ENCODE peak calls at places on chromosomes 12 and 14, in nine cellular contexts. One of them, this sample, is unnamed.

GRCh38 chr12:62698701-62699101 is 232.1 kb downstream of the MON2 start:
- DNase-seq in HS-27A: no peak
- DNase-seq in naive thymus-derived CD8-positive, alpha-beta T cell: no peak
- DNase-seq in germinal center: no peak
- DNase-seq in thoracic aorta: no peak
- DNase-seq in NCI-H1417: no peak
- DNase-seq in D341Med: no peak
- DNase-seq in A549: no peak
- DNase-seq in AG09319: no peak
- DNase-seq in this sample: no peak

GRCh38 chr12:24901975-24902461 is 46.9 kb downstream of the BCAT1 start:
- DNase-seq in HS-27A: no peak
- DNase-seq in D341Med: no peak
- DNase-seq in germinal center: peak
- DNase-seq in A549: no peak
- DNase-seq in NCI-H1417: no peak
- DNase-seq in naive thymus-derived CD8-positive, alpha-beta T cell: no peak
- DNase-seq in AG09319: no peak
- DNase-seq in thoracic aorta: no peak
- DNase-seq in this sample: no peak

GRCh38 chr12:123114305-123115083 is 36.4 kb downstream of the PITPNM2 start:
- DNase-seq in naive thymus-derived CD8-positive, alpha-beta T cell: no peak
- DNase-seq in HS-27A: no peak
- DNase-seq in NCI-H1417: no peak
- DNase-seq in D341Med: no peak
- DNase-seq in A549: no peak
- DNase-seq in germinal center: no peak
- DNase-seq in AG09319: no peak
- DNase-seq in thoracic aorta: no peak
- DNase-seq in this sample: no peak

GRCh38 chr12:116609715-116610114 is 50.5 kb downstream of the MAP1LC3B2 start:
- DNase-seq in HS-27A: no peak
- DNase-seq in naive thymus-derived CD8-positive, alpha-beta T cell: no peak
- DNase-seq in germinal center: no peak
- DNase-seq in A549: no peak
- DNase-seq in AG09319: no peak
- DNase-seq in thoracic aorta: no peak
- DNase-seq in NCI-H1417: no peak
- DNase-seq in D341Med: no peak
- DNase-seq in this sample: no peak

GRCh38 chr12:69566603-69567002 is 18.7 kb upstream of the CCT2 start:
- DNase-seq in D341Med: no peak
- DNase-seq in AG09319: no peak
- DNase-seq in NCI-H1417: no peak
- DNase-seq in HS-27A: no peak
- DNase-seq in germinal center: no peak
- DNase-seq in A549: no peak
- DNase-seq in thoracic aorta: no peak
- DNase-seq in naive thymus-derived CD8-positive, alpha-beta T cell: no peak
- DNase-seq in this sample: no peak

GRCh38 chr12:85527192-85527591 is 247.2 kb downstream of the ALX1 start:
- DNase-seq in germinal center: no peak
- DNase-seq in HS-27A: no peak
- DNase-seq in NCI-H1417: no peak
- DNase-seq in D341Med: no peak
- DNase-seq in AG09319: no peak
- DNase-seq in A549: no peak
- DNase-seq in thoracic aorta: no peak
- DNase-seq in naive thymus-derived CD8-positive, alpha-beta T cell: no peak
- DNase-seq in this sample: no peak

GRCh38 chr12:64181504-64182291 is 40.4 kb downstream of the KICS2 start:
- DNase-seq in germinal center: no peak
- DNase-seq in AG09319: peak
- DNase-seq in naive thymus-derived CD8-positive, alpha-beta T cell: no peak
- DNase-seq in thoracic aorta: peak
- DNase-seq in HS-27A: peak
- DNase-seq in NCI-H1417: peak
- DNase-seq in A549: peak
- DNase-seq in D341Med: peak
- DNase-seq in this sample: peak

GRCh38 chr14:22798528-22798927 is 16.7 kb downstream of the SLC7A7 start:
- DNase-seq in HS-27A: no peak
- DNase-seq in naive thymus-derived CD8-positive, alpha-beta T cell: no peak
- DNase-seq in D341Med: no peak
- DNase-seq in NCI-H1417: no peak
- DNase-seq in AG09319: no peak
- DNase-seq in germinal center: no peak
- DNase-seq in A549: no peak
- DNase-seq in thoracic aorta: no peak
- DNase-seq in this sample: no peak

This sample was measured in NCI-H2227 treated with DMSO at 0.1 percent for 48 hours.